ENCODE peak calls at places on chromosome 18, in seven cellular contexts. W is fibroblast of lung, Z is DND-41, G is PC-9, L is endothelial cell of umbilical vein, P is GM23248, H is IMR-90. T is an unnamed sample.

GRCh38 chr18:4453712-4454547 is 1.2 kb downstream of the DLGAP1 start:
- DNase-seq in W (no peak), Z (no peak), G (no peak), L (no peak), P (no peak), H (no peak), T (peak; percentile 76)

GRCh38 chr18:12295389-12296086 is 12.5 kb upstream of the TUBB6 start:
- DNase-seq in W (no peak), Z (no peak), G (no peak), L (peak; percentile 65), P (no peak), H (peak; percentile 28), T (no peak)

GRCh38 chr18:13291745-13292447 is 73.3 kb downstream of the LDLRAD4 start:
- DNase-seq in W (no peak), Z (no peak), G (no peak), L (no peak), P (no peak), H (no peak), T (no peak)

GRCh38 chr18:27546991-27547390 is 361.9 kb upstream of the CHST9 start:
- DNase-seq in W (no peak), Z (no peak), G (no peak), L (no peak), P (no peak), H (no peak), T (no peak)

GRCh38 chr18:61635901-61636528 is 256.8 kb downstream of the RNF152 start:
- DNase-seq in W (peak; percentile 72), Z (peak; percentile 57), G (no peak), L (peak; percentile 76), P (peak; percentile 75), H (peak; percentile 63), T (peak; percentile 85)

GRCh38 chr18:48657446-48658120 is 118.8 kb downstream of the CTIF start:
- DNase-seq in W (no peak), Z (no peak), G (no peak), L (no peak), P (peak; percentile 60), H (no peak), T (peak; percentile 20)

GRCh38 chr18:28657836-28658410 is 481.0 kb upstream of the CDH2 start:
- DNase-seq in W (no peak), Z (no peak), G (no peak), L (peak; percentile 73), P (peak; percentile 25), H (no peak), T (no peak)

GRCh38 chr18:37538526-37539205 is 26.9 kb downstream of the CELF4 start:
- DNase-seq in W (no peak), Z (no peak), G (no peak), L (no peak), P (no peak), H (no peak), T (no peak)

GRCh38 chr18:75130591-75131274 is 78.2 kb downstream of the PTGR3 start:
- DNase-seq in W (peak; percentile 36), Z (no peak), G (no peak), L (no peak), P (no peak), H (peak; percentile 12), T (peak; percentile 11)

GRCh38 chr18:7152485-7152884 is 34.9 kb upstream of the LAMA1 start:
- DNase-seq in W (no peak), Z (no peak), G (no peak), L (no peak), P (peak; percentile 8), H (no peak), T (no peak)

GRCh38 chr18:5542393-5543035 is 1.3 kb downstream of the EPB41L3 start:
- DNase-seq in W (peak; percentile 26), Z (no peak), G (no peak), L (peak; percentile 54), P (peak; percentile 55), H (peak; percentile 26), T (peak; percentile 51)

GRCh38 chr18:39414009-39414700 is 1848.6 kb upstream of the CELF4 start:
- DNase-seq in W (peak; percentile 45), Z (no peak), G (peak; percentile 50), L (peak; percentile 86), P (peak; percentile 80), H (peak; percentile 82), T (no peak)

GRCh38 chr18:11392292-11392691 is 217.1 kb upstream of the SLC35G4 start:
- DNase-seq in W (no peak), Z (no peak), G (no peak), L (peak; percentile 4), P (no peak), H (no peak), T (peak; percentile 61)

GRCh38 chr18:70158992-70159717 is 46.3 kb downstream of the RTTN start:
- DNase-seq in W (no peak), Z (no peak), G (no peak), L (no peak), P (no peak), H (no peak), T (no peak)

GRCh38 chr18:58659691-58660090 is 11.6 kb upstream of the MALT1 start:
- DNase-seq in W (no peak), Z (no peak), G (no peak), L (no peak), P (no peak), H (no peak), T (no peak)

GRCh38 chr18:58660915-58661314 is 10.3 kb upstream of the MALT1 start:
- DNase-seq in W (no peak), Z (no peak), G (no peak), L (no peak), P (no peak), H (no peak), T (no peak)

GRCh38 chr18:58654896-58655614 is 16.2 kb upstream of the MALT1 start:
- DNase-seq in W (no peak), Z (no peak), G (no peak), L (no peak), P (no peak), H (no peak), T (no peak)

GRCh38 chr18:58657081-58657480 is 14.2 kb upstream of the MALT1 start:
- DNase-seq in W (no peak), Z (no peak), G (no peak), L (no peak), P (no peak), H (no peak), T (no peak)

DNA sequence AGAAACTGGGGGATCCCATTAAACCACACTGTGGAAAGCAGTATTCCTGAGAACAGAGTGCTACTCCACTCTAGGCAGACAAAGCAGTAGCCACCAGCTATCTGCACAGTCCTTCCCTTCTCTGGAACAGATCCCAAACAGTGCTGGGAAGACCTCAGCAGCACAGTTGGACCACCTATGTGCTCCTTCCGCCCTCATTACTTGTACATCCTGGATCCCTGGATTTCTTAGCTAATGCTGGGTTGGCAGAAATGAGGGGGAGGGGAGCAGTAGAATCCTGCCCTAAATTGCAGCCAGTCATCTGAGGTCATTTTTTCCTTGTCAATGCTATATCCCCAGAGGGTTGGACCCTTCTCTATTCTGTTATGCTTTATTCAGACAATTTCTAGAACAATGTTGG is 13.8 kb upstream of the MALT1 start:
- DNase-seq in W (no peak), Z (no peak), G (no peak), L (no peak), P (no peak), H (no peak), T (no peak)
- H3K4me2 ChIP-seq in W (no peak overlapping the region), Z (no peak overlapping the region), G (no peak overlapping the region), L (no peak overlapping the region), P (no peak overlapping the region), H (no peak overlapping the region), T (no peak overlapping the region)

GRCh38 chr18:21747268-21747667 is 6.7 kb downstream of the MIB1 start:
- DNase-seq in W (no peak), Z (no peak), G (no peak), L (no peak), P (no peak), H (no peak), T (no peak)
- H3K4me1 ChIP-seq in W (no peaks in the 10 kb centered on the region), Z (peaks cover 32% of the 10 kb centered on the region), G (no peaks in the 10 kb centered on the region), L (peaks cover 8% of the 10 kb centered on the region), P (peaks cover 10% of the 10 kb centered on the region), H (no peaks in the 10 kb centered on the region), T (peaks cover 47% of the 10 kb centered on the region)

DNA sequence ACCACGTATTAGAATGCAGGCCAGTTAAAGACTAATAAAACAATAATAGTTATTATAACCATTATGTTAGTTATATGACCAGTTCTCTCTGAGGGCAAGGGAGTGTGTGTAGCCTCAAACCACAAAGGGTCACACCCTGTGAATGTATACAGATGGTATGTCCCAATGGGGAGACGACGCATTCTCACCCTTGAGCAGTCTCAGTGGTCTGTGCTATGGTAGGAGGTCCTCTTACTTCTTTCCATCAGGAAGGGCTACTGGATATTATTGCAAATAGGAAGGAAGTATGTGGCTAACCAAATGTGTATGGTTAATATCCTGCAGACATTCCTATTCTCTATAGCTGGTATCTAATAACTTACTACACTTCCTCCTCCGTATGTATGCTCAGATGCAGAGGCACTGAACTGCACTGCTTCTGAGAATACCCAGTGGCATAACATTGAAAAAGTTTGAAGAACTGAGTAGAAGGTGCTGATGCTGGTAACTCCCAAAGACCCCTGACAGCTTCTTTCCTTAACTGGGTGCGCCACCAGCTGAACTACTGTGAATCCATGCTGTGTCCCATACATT is 306.7 kb upstream of the CCDC68 start:
- DNase-seq in W (peak; percentile 71), Z (no peak), G (no peak), L (peak; percentile 75), P (peak; percentile 37), H (peak; percentile 27), T (no peak)
- H3K4me3 ChIP-seq in W (no peak overlapping the region), Z (no peak overlapping the region), G (no peak overlapping the region), L (no peak overlapping the region), P (no peak overlapping the region), H (no peak overlapping the region), T (no peak overlapping the region)

GRCh38 chr18:45775726-45776125 is 49.7 kb upstream of the SIGLEC15 start:
- DNase-seq in W (no peak), Z (no peak), G (no peak), L (no peak), P (peak; percentile 35), H (no peak), T (no peak)

GRCh38 chr18:45771587-45771986 is 47.6 kb downstream of the SLC14A1 start:
- DNase-seq in W (no peak), Z (no peak), G (no peak), L (no peak), P (no peak), H (peak; percentile 78), T (no peak)

GRCh38 chr18:45772081-45772480 is 48.1 kb downstream of the SLC14A1 start:
- DNase-seq in W (no peak), Z (no peak), G (no peak), L (no peak), P (no peak), H (no peak), T (no peak)

GRCh38 chr18:45775241-45775676 is 50.2 kb upstream of the SIGLEC15 start:
- DNase-seq in W (peak; percentile 91), Z (no peak), G (peak; percentile 67), L (peak; percentile 89), P (peak; percentile 86), H (peak; percentile 63), T (peak; percentile 13)

DNA sequence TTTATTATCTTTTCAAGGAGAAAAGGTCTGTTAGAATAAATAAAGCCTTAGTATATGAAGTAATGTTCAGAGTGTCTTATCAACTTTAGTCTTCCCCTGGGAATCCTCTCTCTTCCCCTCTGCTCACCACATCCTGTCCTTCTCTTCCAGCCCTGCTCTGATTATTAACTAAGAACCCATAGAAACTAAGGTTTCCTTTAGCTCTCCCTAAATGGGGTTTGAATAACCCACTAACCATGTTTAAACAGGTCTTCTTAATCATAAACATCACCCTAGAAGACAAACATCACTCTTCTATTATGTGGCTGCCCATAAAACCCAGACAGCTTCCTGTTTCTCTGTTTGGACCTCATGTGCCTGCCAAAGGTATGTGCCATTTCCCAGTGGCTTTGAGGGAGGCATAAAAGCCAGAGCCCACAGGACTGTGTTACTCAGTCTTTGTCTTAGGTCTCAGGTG is 50.1 kb downstream of the SLC14A1 start:
- DNase-seq in W (no peak), Z (peak; percentile 33), G (no peak), L (no peak), P (peak; percentile 54), H (peak; percentile 74), T (no peak)
- H3K4me2 ChIP-seq in W (no peak overlapping the region), Z (no peak overlapping the region), G (no peak overlapping the region), L (no peak overlapping the region), P (peak overlapping the region; percentile 68), H (no peak overlapping the region), T (no peak overlapping the region)

T was measured in neural progenitor cell.